ENCODE peak calls at places on chromosomes 12 and 14, in six cellular contexts. A, R, Z, S, W and Y are unnamed samples.

GRCh38 chr12:41919526-41920305 is 225.0 kb downstream of the GXYLT1 start:
- DNase-seq in S (no peak), R (no peak), Z (no peak), A (no peak), W (peak; percentile 67), Y (no peak)

GRCh38 chr12:128693115-128693514 is 130.6 kb downstream of the SLC15A4 start:
- DNase-seq in A (no peak), R (no peak), S (no peak), W (no peak), Z (no peak), Y (no peak)

GRCh38 chr12:55725556-55725955 is 3.3 kb downstream of the CD63 start:
- DNase-seq in S (no peak), Z (no peak), A (no peak), W (no peak), R (no peak), Y (peak; percentile 4)

GRCh38 chr14:94769413-94770250 is at the start of gene GSC:
- DNase-seq in S (no peak), R (peak; percentile 35), W (peak; percentile 92), A (peak; percentile 51), Z (no peak), Y (peak; percentile 66)

GRCh38 chr14:53663709-53664108 is 292.9 kb downstream of the BMP4 start:
- DNase-seq in A (no peak), W (peak; percentile 76), Z (peak; percentile 34), R (no peak), S (no peak), Y (no peak)

GRCh38 chr14:93183596-93184317 is 940 bp downstream of the MOAP1 start:
- DNase-seq in R (no peak), W (no peak), A (no peak), Z (no peak), S (no peak), Y (no peak)

GRCh38 chr14:56122306-56122705 is 4.1 kb downstream of the PELI2 start:
- DNase-seq in Z (no peak), W (no peak), R (no peak), S (no peak), A (no peak), Y (no peak)

GRCh38 chr12:112183591-112184021 is 58.2 kb downstream of the TRAFD1 start:
- DNase-seq in R (no peak), A (no peak), Z (no peak), S (no peak), W (no peak), Y (no peak)

GRCh38 chr14:52025952-52026510 is 36.7 kb downstream of the RTRAF start:
- DNase-seq in Z (no peak), R (no peak), A (no peak), W (no peak), S (no peak), Y (no peak)

GRCh38 chr12:76042147-76042546 is 10.6 kb upstream of the PHLDA1 start:
- DNase-seq in W (no peak), A (no peak), S (no peak), R (no peak), Z (no peak), Y (no peak)

GRCh38 chr14:94458558-94459200 is 6.1 kb upstream of the SERPINA11 start:
- DNase-seq in S (no peak), W (no peak), A (no peak), R (no peak), Z (no peak), Y (no peak)

GRCh38 chr12:64674367-64674922 is 64.2 kb downstream of the RASSF3 start:
- DNase-seq in Z (no peak), A (no peak), S (no peak), W (no peak), R (peak; percentile 83), Y (no peak)

GRCh38 chr14:36111822-36112583 is 64.5 kb downstream of the PTCSC3 start:
- DNase-seq in W (no peak), S (no peak), A (no peak), Z (no peak), R (no peak), Y (no peak)

GRCh38 chr14:43406936-43407335 is 1100.1 kb downstream of the FSCB start:
- DNase-seq in S (no peak), R (no peak), Z (no peak), W (no peak), A (no peak), Y (no peak)

GRCh38 chr12:10716704-10717315 is 6.3 kb downstream of the YBX3 start:
- DNase-seq in W (peak; percentile 8), S (no peak), Z (no peak), A (no peak), R (no peak), Y (peak; percentile 91)

GRCh38 chr14:76480426-76480825 is 104.5 kb downstream of the ESRRB start:
- DNase-seq in R (no peak), W (no peak), Z (no peak), A (no peak), S (no peak), Y (no peak)

GRCh38 chr14:22791302-22791701 is 23.9 kb downstream of the SLC7A7 start:
- DNase-seq in W (no peak), R (no peak), S (no peak), Z (no peak), A (no peak), Y (no peak)

GRCh38 chr14:61493996-61494395 is 172.6 kb downstream of the PRKCH start:
- DNase-seq in A (no peak), S (no peak), W (no peak), Z (no peak), R (no peak), Y (no peak)

GRCh38 chr12:50750366-50750765 is 13.5 kb upstream of the ATF1 start:
- DNase-seq in W (no peak), Z (no peak), S (no peak), R (no peak), A (no peak), Y (no peak)

GRCh38 chr12:76010732-76011458 is 20.7 kb downstream of the PHLDA1 start:
- DNase-seq in R (no peak), Z (no peak), W (peak; percentile 25), A (no peak), S (no peak), Y (no peak)

GRCh38 chr14:55936691-55937090 is 181.5 kb upstream of the PELI2 start:
- DNase-seq in W (peak; percentile 24), A (no peak), S (no peak), Z (no peak), R (no peak), Y (no peak)

GRCh38 chr12:94092516-94093241 is 55.7 kb upstream of the PLXNC1 start:
- DNase-seq in W (no peak), A (no peak), R (no peak), S (no peak), Z (no peak), Y (peak; percentile 57)

GRCh38 chr14:74611672-74612345 is at the start of gene LTBP2:
- DNase-seq in W (peak; percentile 69), R (peak; percentile 41), Z (no peak), A (peak; percentile 32), S (no peak), Y (no peak)

GRCh38 chr14:93857081-93857480 is 68.8 kb upstream of the PRIMA1 start:
- DNase-seq in A (no peak), R (no peak), W (no peak), S (no peak), Z (no peak), Y (no peak)